ENCODE peak calls at places on chromosomes 5 and 9, in eight cellular contexts. One of them, this sample, is unnamed. For H3K79me2, the result is how much of the 10 kb centered on the place peaks cover.

GRCh38 chr5:120152472-120152871 is 311.6 kb upstream of the PRR16 start:
- DNase-seq in GM23338: no peak
- DNase-seq in HCT116: no peak
- DNase-seq in K562: peak
- DNase-seq in H1: no peak
- DNase-seq in HepG2: no peak
- DNase-seq in GM12878: no peak
- DNase-seq in SK-N-SH: no peak
- DNase-seq in this sample: peak

GRCh38 chr5:54159153-54159836 is 151.1 kb downstream of the ARL15 start:
- DNase-seq in GM23338: peak
- DNase-seq in HCT116: no peak
- DNase-seq in K562: peak
- DNase-seq in H1: no peak
- DNase-seq in HepG2: peak
- DNase-seq in GM12878: no peak
- DNase-seq in SK-N-SH: no peak
- DNase-seq in this sample: no peak

GRCh38 chr5:146103594-146103993 is 1.8 kb downstream of the PLAC8L1 start:
- DNase-seq in GM23338: no peak
- DNase-seq in HCT116: no peak
- DNase-seq in K562: no peak
- DNase-seq in H1: no peak
- DNase-seq in HepG2: no peak
- DNase-seq in GM12878: no peak
- DNase-seq in SK-N-SH: no peak
- DNase-seq in this sample: no peak

GRCh38 chr9:136545065-136545965 is 533 bp downstream of the NOTCH1 start:
- DNase-seq in GM23338: no peak
- DNase-seq in HCT116: no peak
- DNase-seq in K562: peak
- DNase-seq in H1: no peak
- DNase-seq in HepG2: no peak
- DNase-seq in GM12878: no peak
- DNase-seq in SK-N-SH: peak
- DNase-seq in this sample: no peak

GRCh38 chr5:178227138-178227659 is 5.4 kb downstream of the PHYKPL start:
- DNase-seq in GM23338: no peak
- DNase-seq in HCT116: no peak
- DNase-seq in K562: no peak
- DNase-seq in H1: no peak
- DNase-seq in HepG2: no peak
- DNase-seq in GM12878: no peak
- DNase-seq in SK-N-SH: no peak
- DNase-seq in this sample: no peak

GRCh38 chr5:141330299-141331080 is at the start of gene PCDHGA1:
- DNase-seq in GM23338: peak
- DNase-seq in HCT116: no peak
- DNase-seq in K562: peak
- DNase-seq in H1: no peak
- DNase-seq in HepG2: peak
- DNase-seq in GM12878: no peak
- DNase-seq in SK-N-SH: peak
- DNase-seq in this sample: peak

GRCh38 chr5:103472820-103473219 is 89.8 kb downstream of the NUDT12 start:
- DNase-seq in GM23338: no peak
- DNase-seq in HCT116: no peak
- DNase-seq in K562: peak
- DNase-seq in H1: no peak
- DNase-seq in HepG2: peak
- DNase-seq in GM12878: no peak
- DNase-seq in SK-N-SH: no peak
- DNase-seq in this sample: no peak

GRCh38 chr9:35533398-35533797 is 43.5 kb downstream of the RUSC2 start:
- DNase-seq in GM23338: no peak
- DNase-seq in HCT116: no peak
- DNase-seq in K562: no peak
- DNase-seq in H1: no peak
- DNase-seq in HepG2: no peak
- DNase-seq in GM12878: no peak
- DNase-seq in SK-N-SH: no peak
- DNase-seq in this sample: no peak

GRCh38 chr9:7336356-7337075 is 463.1 kb downstream of the DMAC1 start:
- DNase-seq in GM23338: no peak
- DNase-seq in HCT116: no peak
- DNase-seq in K562: no peak
- DNase-seq in H1: no peak
- DNase-seq in HepG2: no peak
- DNase-seq in GM12878: no peak
- DNase-seq in SK-N-SH: no peak
- DNase-seq in this sample: no peak

GRCh38 chr9:132752877-132753592 is 82.8 kb downstream of the GTF3C4 start:
- DNase-seq in GM23338: no peak
- DNase-seq in HCT116: no peak
- DNase-seq in K562: no peak
- DNase-seq in H1: no peak
- DNase-seq in HepG2: no peak
- DNase-seq in GM12878: no peak
- DNase-seq in SK-N-SH: no peak
- DNase-seq in this sample: no peak

GRCh38 chr5:103690676-103691075 is 128.1 kb upstream of the NUDT12 start:
- DNase-seq in GM23338: no peak
- DNase-seq in HCT116: no peak
- DNase-seq in K562: no peak
- DNase-seq in H1: no peak
- DNase-seq in HepG2: no peak
- DNase-seq in GM12878: no peak
- DNase-seq in SK-N-SH: no peak
- DNase-seq in this sample: no peak

GRCh38 chr5:6430418-6431028 is 18.1 kb upstream of the UBE2QL1 start:
- DNase-seq in GM23338: no peak
- DNase-seq in HCT116: no peak
- DNase-seq in K562: no peak
- DNase-seq in H1: no peak
- DNase-seq in HepG2: no peak
- DNase-seq in GM12878: no peak
- DNase-seq in SK-N-SH: no peak
- DNase-seq in this sample: no peak
- H3K79me2 ChIP-seq in GM23338: under half
- H3K79me2 ChIP-seq in HCT116: under half
- H3K79me2 ChIP-seq in K562: under half
- H3K79me2 ChIP-seq in H1: under half
- H3K79me2 ChIP-seq in HepG2: under half
- H3K79me2 ChIP-seq in GM12878: under half
- H3K79me2 ChIP-seq in SK-N-SH: under half
- H3K79me2 ChIP-seq in this sample: under half

GRCh38 chr9:15461601-15462000 is 38.9 kb downstream of the SNAPC3 start:
- DNase-seq in GM23338: no peak
- DNase-seq in HCT116: no peak
- DNase-seq in K562: no peak
- DNase-seq in H1: no peak
- DNase-seq in HepG2: no peak
- DNase-seq in GM12878: no peak
- DNase-seq in SK-N-SH: no peak
- DNase-seq in this sample: no peak

DNA sequence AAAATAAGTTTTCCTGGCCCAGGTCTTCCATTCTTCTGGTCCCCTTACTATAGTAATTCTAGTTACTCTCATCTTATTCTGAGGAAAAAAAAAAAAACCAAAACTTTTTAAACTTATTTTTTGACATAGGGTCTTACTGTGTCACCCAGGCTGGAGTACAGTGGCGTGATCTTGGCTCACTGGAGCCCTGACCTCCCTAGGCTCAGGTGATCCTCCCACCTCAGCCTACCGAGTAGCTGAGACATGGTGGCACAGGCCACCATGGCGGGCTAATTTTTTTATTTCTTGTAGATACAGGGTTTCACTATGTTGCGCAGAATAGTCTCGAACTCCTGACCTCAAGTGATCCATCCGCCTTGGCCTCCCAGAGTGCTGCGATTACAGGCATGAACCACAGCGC is 38.4 kb downstream of the SNAPC3 start:
- DNase-seq in GM23338: no peak
- DNase-seq in HCT116: no peak
- DNase-seq in K562: no peak
- DNase-seq in H1: no peak
- DNase-seq in HepG2: no peak
- DNase-seq in GM12878: no peak
- DNase-seq in SK-N-SH: no peak
- DNase-seq in this sample: no peak
- TF ChIP-seq POLR2AphosphoS5 in GM23338: no peak
- TF ChIP-seq POLR2AphosphoS5 in HCT116: no peak
- TF ChIP-seq POLR2AphosphoS5 in K562: no peak
- TF ChIP-seq POLR2AphosphoS5 in H1: peak
- TF ChIP-seq POLR2AphosphoS5 in HepG2: no peak
- TF ChIP-seq POLR2AphosphoS5 in GM12878: no peak
- TF ChIP-seq POLR2AphosphoS5 in SK-N-SH: no peak
- TF ChIP-seq POLR2AphosphoS5 in this sample: no peak

GRCh38 chr9:137702615-137703379 is 84.0 kb downstream of the EHMT1 start:
- DNase-seq in GM23338: no peak
- DNase-seq in HCT116: no peak
- DNase-seq in K562: no peak
- DNase-seq in H1: no peak
- DNase-seq in HepG2: no peak
- DNase-seq in GM12878: no peak
- DNase-seq in SK-N-SH: no peak
- DNase-seq in this sample: no peak
- H3K79me2 ChIP-seq in GM23338: half or more
- H3K79me2 ChIP-seq in HCT116: half or more
- H3K79me2 ChIP-seq in K562: half or more
- H3K79me2 ChIP-seq in H1: under half
- H3K79me2 ChIP-seq in HepG2: under half
- H3K79me2 ChIP-seq in GM12878: under half
- H3K79me2 ChIP-seq in SK-N-SH: half or more
- H3K79me2 ChIP-seq in this sample: half or more

GRCh38 chr9:2229109-2229733 is 214.1 kb downstream of the SMARCA2 start:
- DNase-seq in GM23338: no peak
- DNase-seq in HCT116: no peak
- DNase-seq in K562: no peak
- DNase-seq in H1: no peak
- DNase-seq in HepG2: no peak
- DNase-seq in GM12878: no peak
- DNase-seq in SK-N-SH: no peak
- DNase-seq in this sample: peak

GRCh38 chr9:2228132-2228531 is 213.0 kb downstream of the SMARCA2 start:
- DNase-seq in GM23338: peak
- DNase-seq in HCT116: no peak
- DNase-seq in K562: peak
- DNase-seq in H1: peak
- DNase-seq in HepG2: no peak
- DNase-seq in GM12878: no peak
- DNase-seq in SK-N-SH: peak
- DNase-seq in this sample: peak

GRCh38 chr9:2230362-2230761 is 215.2 kb downstream of the SMARCA2 start:
- DNase-seq in GM23338: peak
- DNase-seq in HCT116: no peak
- DNase-seq in K562: no peak
- DNase-seq in H1: no peak
- DNase-seq in HepG2: no peak
- DNase-seq in GM12878: no peak
- DNase-seq in SK-N-SH: no peak
- DNase-seq in this sample: no peak

GRCh38 chr9:2228641-2229040 is 213.5 kb downstream of the SMARCA2 start:
- DNase-seq in GM23338: no peak
- DNase-seq in HCT116: no peak
- DNase-seq in K562: no peak
- DNase-seq in H1: no peak
- DNase-seq in HepG2: no peak
- DNase-seq in GM12878: no peak
- DNase-seq in SK-N-SH: no peak
- DNase-seq in this sample: no peak

GRCh38 chr9:2227468-2227867 is 212.3 kb downstream of the SMARCA2 start:
- DNase-seq in GM23338: peak
- DNase-seq in HCT116: no peak
- DNase-seq in K562: no peak
- DNase-seq in H1: no peak
- DNase-seq in HepG2: no peak
- DNase-seq in GM12878: no peak
- DNase-seq in SK-N-SH: no peak
- DNase-seq in this sample: peak
- TF ChIP-seq POLR2AphosphoS5 in GM23338: no peak
- TF ChIP-seq POLR2AphosphoS5 in HCT116: no peak
- TF ChIP-seq POLR2AphosphoS5 in K562: no peak
- TF ChIP-seq POLR2AphosphoS5 in H1: no peak
- TF ChIP-seq POLR2AphosphoS5 in HepG2: no peak
- TF ChIP-seq POLR2AphosphoS5 in GM12878: no peak
- TF ChIP-seq POLR2AphosphoS5 in SK-N-SH: no peak
- TF ChIP-seq POLR2AphosphoS5 in this sample: no peak

GRCh38 chr5:147455822-147456221 is 54.0 kb downstream of the DPYSL3 start:
- DNase-seq in GM23338: no peak
- DNase-seq in HCT116: no peak
- DNase-seq in K562: no peak
- DNase-seq in H1: no peak
- DNase-seq in HepG2: no peak
- DNase-seq in GM12878: no peak
- DNase-seq in SK-N-SH: peak
- DNase-seq in this sample: no peak
- H3K79me2 ChIP-seq in GM23338: half or more
- H3K79me2 ChIP-seq in HCT116: under half
- H3K79me2 ChIP-seq in K562: under half
- H3K79me2 ChIP-seq in H1: under half
- H3K79me2 ChIP-seq in HepG2: under half
- H3K79me2 ChIP-seq in GM12878: under half
- H3K79me2 ChIP-seq in SK-N-SH: under half
- H3K79me2 ChIP-seq in this sample: under half

This sample was measured in endothelial cell of umbilical vein.